ENCODE peak calls at places on chromosome 12, in five cellular contexts. Z, D, I, A and N are unnamed samples.

GRCh38 chr12:67377021-67377420 is 107.9 kb downstream of the CAND1 start:
- DNase-seq in Z (peak; percentile 80), D (no peak), I (no peak), A (no peak), N (no peak)

GRCh38 chr12:96774501-96775256 is 132.4 kb upstream of the NEDD1 start:
- DNase-seq in Z (no peak), D (no peak), I (no peak), A (peak; percentile 49), N (no peak)

GRCh38 chr12:17108877-17109520 is 503.0 kb upstream of the LMO3 start:
- DNase-seq in Z (peak; percentile 68), D (no peak), I (no peak), A (peak; percentile 33), N (no peak)

GRCh38 chr12:27779416-27779815 is 617 bp upstream of the KLHL42 start:
- DNase-seq in Z (no peak), D (peak; percentile 48), I (peak; percentile 74), A (no peak), N (peak; percentile 52)

GRCh38 chr12:10048531-10048930 is 18.0 kb downstream of the CLEC9A start:
- DNase-seq in Z (no peak), D (no peak), I (no peak), A (no peak), N (no peak)

GRCh38 chr12:107632246-107632645 is 53.4 kb upstream of the PWP1 start:
- DNase-seq in Z (no peak), D (no peak), I (no peak), A (no peak), N (no peak)

GRCh38 chr12:107126688-107127481 is 33.5 kb upstream of the CRY1 start:
- DNase-seq in Z (no peak), D (no peak), I (no peak), A (no peak), N (no peak)

GRCh38 chr12:29763301-29763683 is 20.4 kb downstream of the TMTC1 start:
- DNase-seq in Z (no peak), D (no peak), I (no peak), A (no peak), N (no peak)

GRCh38 chr12:68587448-68587873 is 23.2 kb upstream of the RAP1B start:
- DNase-seq in Z (no peak), D (no peak), I (no peak), A (peak; percentile 19), N (no peak)

GRCh38 chr12:11650697-11651281 is 1.3 kb downstream of the ETV6 start:
- DNase-seq in Z (no peak), D (peak; percentile 33), I (peak; percentile 46), A (no peak), N (no peak)

GRCh38 chr12:118984206-118984943 is 3.0 kb downstream of the SRRM4 start:
- DNase-seq in Z (no peak), D (no peak), I (no peak), A (no peak), N (no peak)

GRCh38 chr12:10392394-10392930 is 2.6 kb upstream of the KLRK1 start:
- DNase-seq in Z (peak; percentile 85), D (no peak), I (no peak), A (peak; percentile 90), N (no peak)

GRCh38 chr12:123089125-123089524 is 61.8 kb downstream of the PITPNM2 start:
- DNase-seq in Z (no peak), D (no peak), I (no peak), A (no peak), N (no peak)

GRCh38 chr12:131583085-131583712 is 127.7 kb upstream of the SFSWAP start:
- DNase-seq in Z (no peak), D (no peak), I (no peak), A (no peak), N (no peak)

GRCh38 chr12:113965951-113966797 is at the start of gene RBM19:
- DNase-seq in Z (peak; percentile 89), D (peak; percentile 100), I (peak; percentile 100), A (peak; percentile 89), N (peak; percentile 95)

GRCh38 chr12:57803317-57803893 is 15.1 kb downstream of the AVIL start:
- DNase-seq in Z (no peak), D (peak; percentile 66), I (peak; percentile 91), A (no peak), N (no peak)

GRCh38 chr12:131370791-131371579 is 339.9 kb upstream of the SFSWAP start:
- DNase-seq in Z (no peak), D (no peak), I (peak; percentile 31), A (no peak), N (no peak)

GRCh38 chr12:118053071-118053985 is 7.7 kb downstream of the WSB2 start:
- DNase-seq in Z (no peak), D (no peak), I (no peak), A (no peak), N (no peak)

GRCh38 chr12:107801150-107801549 is 26.6 kb downstream of the ASCL4 start:
- DNase-seq in Z (no peak), D (no peak), I (no peak), A (peak; percentile 73), N (no peak)

GRCh38 chr12:87814625-87815024 is 214.6 kb downstream of the C12orf50 start:
- DNase-seq in Z (no peak), D (no peak), I (no peak), A (peak; percentile 80), N (no peak)

GRCh38 chr12:31234955-31235867 is 90.7 kb downstream of the SINHCAF start:
- DNase-seq in Z (peak; percentile 46), D (peak; percentile 73), I (peak; percentile 91), A (peak; percentile 36), N (peak; percentile 42)

GRCh38 chr12:100632445-100632892 is 59.0 kb downstream of the GAS2L3 start:
- DNase-seq in Z (no peak), D (no peak), I (no peak), A (no peak), N (no peak)

GRCh38 chr12:8770499-8770898 is 51.9 kb upstream of the A2ML1 start:
- DNase-seq in Z (no peak), D (no peak), I (no peak), A (no peak), N (no peak)

GRCh38 chr12:109822416-109822815 is 10.8 kb downstream of the TRPV4 start:
- DNase-seq in Z (no peak), D (no peak), I (no peak), A (no peak), N (no peak)

GRCh38 chr12:108609535-108610335 is 11.9 kb upstream of the TMEM119 start:
- DNase-seq in Z (no peak), D (no peak), I (no peak), A (peak; percentile 84), N (no peak)

GRCh38 chr12:107320929-107321618 is 227.7 kb upstream of the CRY1 start:
- DNase-seq in Z (peak; percentile 49), D (peak; percentile 68), I (peak; percentile 86), A (peak; percentile 59), N (no peak)

GRCh38 chr12:51187370-51187987 is 14.5 kb upstream of the TFCP2 start:
- DNase-seq in Z (no peak), D (no peak), I (no peak), A (no peak), N (no peak)

GRCh38 chr12:45235087-45236025 is 19.5 kb downstream of the ANO6 start:
- DNase-seq in Z (peak; percentile 92), D (peak; percentile 24), I (peak; percentile 90), A (peak; percentile 82), N (no peak)

GRCh38 chr12:50627491-50627890 is 122.7 kb downstream of the DIP2B start:
- DNase-seq in Z (no peak), D (no peak), I (no peak), A (no peak), N (no peak)

GRCh38 chr12:835754-836493 is 83.5 kb downstream of the WNK1 start:
- DNase-seq in Z (peak; percentile 46), D (no peak), I (no peak), A (no peak), N (no peak)

GRCh38 chr12:119047641-119048040 is 66.3 kb downstream of the SRRM4 start:
- DNase-seq in Z (no peak), D (no peak), I (no peak), A (no peak), N (no peak)

GRCh38 chr12:109604902-109605536 is 31.4 kb downstream of the MVK start:
- DNase-seq in Z (no peak), D (peak; percentile 68), I (no peak), A (no peak), N (no peak)

GRCh38 chr12:52032431-52032796 is 18.8 kb upstream of the NR4A1 start:
- DNase-seq in Z (no peak), D (no peak), I (no peak), A (peak; percentile 75), N (no peak)

GRCh38 chr12:93442411-93443340 is 929 bp upstream of the UBE2N start:
- DNase-seq in Z (peak; percentile 55), D (peak; percentile 15), I (peak; percentile 65), A (no peak), N (no peak)

GRCh38 chr12:95615735-95616134 is 64.5 kb upstream of the USP44 start:
- DNase-seq in Z (no peak), D (no peak), I (no peak), A (peak; percentile 60), N (no peak)

GRCh38 chr12:2051700-2052625 is 824 bp upstream of the CACNA1C start:
- DNase-seq in Z (no peak), D (peak; percentile 77), I (peak; percentile 79), A (no peak), N (no peak)
- H3K27ac ChIP-seq in Z (no peak overlapping the region), D (no peak overlapping the region), I (no peak overlapping the region), A (no peak overlapping the region), N (no peak overlapping the region)

GRCh38 chr12:116246490-116247179 is 30.9 kb downstream of the MED13L start:
- DNase-seq in Z (no peak), D (no peak), I (no peak), A (no peak), N (no peak)

GRCh38 chr12:116248433-116248832 is 29.1 kb downstream of the MED13L start:
- DNase-seq in Z (no peak), D (no peak), I (no peak), A (no peak), N (no peak)

GRCh38 chr12:116248930-116249329 is 28.6 kb downstream of the MED13L start:
- DNase-seq in Z (no peak), D (no peak), I (no peak), A (no peak), N (no peak)

GRCh38 chr12:116245189-116245588 is 32.3 kb downstream of the MED13L start:
- DNase-seq in Z (no peak), D (no peak), I (no peak), A (no peak), N (no peak)

DNA sequence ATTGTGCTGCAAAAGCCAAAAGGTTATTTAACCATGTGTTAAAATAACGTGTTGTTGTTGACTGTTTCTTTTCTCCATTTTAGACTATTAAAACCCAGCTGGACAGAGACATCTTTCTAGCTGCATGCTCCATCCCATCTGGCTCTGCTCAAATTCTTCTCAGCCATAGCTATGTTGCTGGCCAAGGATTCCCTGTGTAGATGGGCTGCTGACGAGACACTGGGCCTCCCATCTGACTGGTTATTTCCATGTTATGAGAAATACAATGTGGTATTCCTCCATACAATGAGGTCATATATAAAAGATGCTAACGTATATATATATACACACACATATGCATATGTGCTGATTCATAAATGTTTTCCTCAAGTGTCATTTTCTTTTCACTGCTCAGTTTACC is 30.1 kb downstream of the MED13L start:
- DNase-seq in Z (no peak), D (no peak), I (no peak), A (no peak), N (no peak)
- H3K27ac ChIP-seq in Z (no peak overlapping the region), D (peak overlapping the region; percentile 17), I (no peak overlapping the region), A (no peak overlapping the region), N (no peak overlapping the region)

GRCh38 chr12:14959126-14959440 is 2.3 kb downstream of the ARHGDIB start:
- DNase-seq in Z (no peak), D (no peak), I (no peak), A (no peak), N (no peak)
- H3K27ac ChIP-seq in Z (no peak overlapping the region), D (no peak overlapping the region), I (no peak overlapping the region), A (no peak overlapping the region), N (no peak overlapping the region)

GRCh38 chr12:6871052-6871957 is 1.8 kb downstream of the SPSB2 start:
- DNase-seq in Z (peak; percentile 79), D (peak; percentile 13), I (peak; percentile 71), A (no peak), N (no peak)
- H3K27ac ChIP-seq in Z (no peak overlapping the region), D (no peak overlapping the region), I (no peak overlapping the region), A (no peak overlapping the region), N (no peak overlapping the region)